ENCODE peak calls at places on chromosomes 6 and 20, in four cellular contexts. F is SK-N-SH, G is K562, A is HepG2. W is an unnamed sample.

GRCh38 chr6:169724554-169725269 is 412 bp upstream of the PHF10 start:
- DNase-seq in F (peak), A (peak), G (peak), W (no peak)

GRCh38 chr20:62707981-62708521 is 585 bp upstream of the NTSR1 start:
- DNase-seq in A (no peak), F (peak), G (no peak), W (no peak)

GRCh38 chr6:100134703-100135102 is 140.7 kb upstream of the MCHR2 start:
- DNase-seq in G (no peak), A (no peak), F (no peak), W (no peak)

GRCh38 chr6:134669531-134669930 is 280.4 kb downstream of the ALDH8A1 start:
- DNase-seq in F (no peak), A (no peak), G (no peak), W (no peak)

GRCh38 chr6:133707456-133707855 is 181.5 kb upstream of the TCF21 start:
- DNase-seq in G (no peak), F (no peak), A (no peak), W (peak)

GRCh38 chr6:30544666-30545272 is 11.5 kb downstream of the GNL1 start:
- DNase-seq in F (peak), G (peak), A (peak), W (no peak)

GRCh38 chr6:62283828-62284411 is 2.1 kb downstream of the KHDRBS2 start:
- DNase-seq in A (peak), F (peak), G (peak), W (no peak)

GRCh38 chr20:45892049-45892816 is 1.1 kb downstream of the CTSA start:
- DNase-seq in A (peak), G (peak), F (peak), W (no peak)

GRCh38 chr6:121838842-121839241 is 403.4 kb downstream of the GJA1 start:
- DNase-seq in F (no peak), G (no peak), A (no peak), W (no peak)

GRCh38 chr20:46351357-46352058 is 43.2 kb upstream of the CDH22 start:
- DNase-seq in F (no peak), G (no peak), A (no peak), W (no peak)

GRCh38 chr20:49552007-49552406 is 15.9 kb downstream of the PTGIS start:
- DNase-seq in F (no peak), G (no peak), A (no peak), W (no peak)

GRCh38 chr6:12343122-12343439 is 52.9 kb downstream of the EDN1 start:
- DNase-seq in F (no peak), A (no peak), G (no peak), W (no peak)

GRCh38 chr6:114997813-114998292 is 655.0 kb upstream of the HS3ST5 start:
- DNase-seq in F (no peak), A (peak), G (no peak), W (peak)

GRCh38 chr6:158387578-158387977 is 75.3 kb downstream of the TULP4 start:
- DNase-seq in F (no peak), A (no peak), G (no peak), W (no peak)

GRCh38 chr20:46192376-46192944 is 74.3 kb downstream of the CD40 start:
- DNase-seq in G (no peak), A (no peak), F (peak), W (no peak)

GRCh38 chr20:49701313-49701731 is 12.4 kb downstream of the B4GALT5 start:
- DNase-seq in G (no peak), F (peak), A (no peak), W (no peak)

GRCh38 chr20:63337786-63338420 is 23.2 kb downstream of the CHRNA4 start:
- DNase-seq in F (no peak), G (no peak), A (no peak), W (no peak)

GRCh38 chr6:79868098-79868722 is 79.1 kb downstream of the ELOVL4 start:
- DNase-seq in F (peak), G (peak), A (peak), W (peak)

GRCh38 chr6:159935065-159935464 is 33.8 kb upstream of the IGF2R start:
- DNase-seq in G (no peak), A (no peak), F (no peak), W (no peak)

GRCh38 chr6:168107191-168107940 is 28.4 kb upstream of the FRMD1 start:
- DNase-seq in G (no peak), A (no peak), F (peak), W (no peak)

GRCh38 chr6:146305098-146305497 is 238.5 kb upstream of the RAB32 start:
- DNase-seq in F (no peak), G (no peak), A (no peak), W (no peak)

GRCh38 chr6:158284340-158285210 is 27.7 kb upstream of the TULP4 start:
- DNase-seq in A (no peak), G (no peak), F (no peak), W (no peak)

GRCh38 chr6:2085657-2086056 is 159.7 kb downstream of the GMDS start:
- DNase-seq in A (no peak), F (no peak), G (no peak), W (no peak)

GRCh38 chr6:127466416-127466815 is 7.2 kb upstream of the KIAA0408 start:
- DNase-seq in G (no peak), F (no peak), A (no peak), W (no peak)

GRCh38 chr6:113668712-113669408 is 188.3 kb upstream of the MARCKS start:
- DNase-seq in G (no peak), F (no peak), A (peak), W (no peak)
- TF ChIP-seq POLR2AphosphoS5 in G (no peak), F (no peak), A (no peak), W (no peak)

GRCh38 chr6:137122612-137123011 is 50.8 kb downstream of the IL22RA2 start:
- DNase-seq in G (no peak), A (no peak), F (no peak), W (no peak)
- TF ChIP-seq SMC3 in G (no peak), A (no peak), F (no peak), W (no peak)

GRCh38 chr6:113630365-113630737 is 226.8 kb upstream of the MARCKS start:
- DNase-seq in A (no peak), G (no peak), F (no peak), W (no peak)

GRCh38 chr6:113631616-113632015 is 225.5 kb upstream of the MARCKS start:
- DNase-seq in F (no peak), G (no peak), A (no peak), W (no peak)

GRCh38 chr6:113630738-113631535 is 226.2 kb upstream of the MARCKS start:
- DNase-seq in A (no peak), G (no peak), F (no peak), W (peak)

GRCh38 chr6:113633638-113634037 is 223.5 kb upstream of the MARCKS start:
- DNase-seq in F (no peak), A (no peak), G (no peak), W (no peak)

DNA sequence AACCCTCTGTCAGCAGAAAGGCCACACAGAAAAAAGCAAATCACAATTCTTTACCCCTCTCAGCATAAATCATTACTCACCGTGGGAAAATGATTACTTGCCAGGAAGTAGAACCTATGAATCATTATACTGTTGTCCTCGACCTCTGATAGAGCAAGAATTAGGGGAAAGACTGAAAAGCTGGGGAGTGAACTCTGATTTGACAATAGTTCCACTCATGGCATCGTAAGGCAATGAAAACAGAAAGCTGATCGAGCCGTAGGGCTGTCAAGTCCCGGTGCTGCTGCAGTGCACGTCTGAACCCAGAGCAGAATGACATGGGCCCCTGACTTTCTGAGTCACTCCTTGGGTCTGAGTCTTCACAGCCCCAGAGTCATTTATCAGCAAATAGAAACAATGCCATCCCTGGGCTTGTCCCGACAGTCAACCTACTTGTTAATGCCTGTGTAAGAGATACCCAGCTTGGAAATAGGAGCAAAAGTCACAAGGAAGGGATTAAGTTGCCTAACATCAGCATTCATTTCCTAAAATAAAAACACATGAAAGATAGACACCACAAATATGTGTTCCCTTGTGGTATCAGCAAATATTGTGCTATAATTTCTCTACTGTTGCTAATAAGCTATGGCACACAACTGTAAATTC is 224.8 kb upstream of the MARCKS start:
- DNase-seq in G (no peak), F (no peak), A (peak), W (peak)
- TF ChIP-seq POLR2AphosphoS5 in G (no peak), F (peak), A (no peak), W (peak)

DNA sequence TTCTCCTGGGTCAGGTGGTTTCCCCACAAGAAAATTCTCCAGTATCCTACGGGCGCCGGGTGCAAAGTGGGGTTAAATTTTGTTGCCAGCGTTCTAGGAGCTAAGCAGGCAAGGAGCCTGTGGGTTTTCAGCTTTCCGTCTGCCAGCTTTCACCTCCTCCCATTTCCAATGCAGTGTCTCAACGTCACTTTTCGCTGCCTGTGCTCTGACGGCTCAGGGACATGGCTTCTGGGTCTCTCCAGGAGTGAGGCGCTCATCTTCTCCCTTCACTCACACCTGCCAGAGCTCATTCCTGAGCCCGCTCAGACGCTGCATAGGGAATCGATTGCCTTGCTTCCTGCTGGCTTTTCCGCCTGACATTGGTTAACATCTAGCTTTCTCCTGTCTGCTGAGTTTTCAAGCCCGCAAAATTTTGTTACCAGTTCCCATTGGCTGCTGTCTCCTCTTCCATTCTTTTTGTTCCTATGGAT is 7.3 kb upstream of the NAA20 start:
- DNase-seq in F (no peak), G (no peak), A (peak), W (no peak)
- TF ChIP-seq SMC3 in F (no peak), G (no peak), A (peak), W (no peak)

GRCh38 chr6:19465760-19466159 is 371.4 kb upstream of the ID4 start:
- DNase-seq in G (no peak), A (no peak), F (no peak), W (no peak)
- TF ChIP-seq POLR2AphosphoS5 in G (no peak), A (no peak), F (no peak), W (no peak)

GRCh38 chr6:156402628-156403027 is 374.6 kb upstream of the ARID1B start:
- DNase-seq in G (no peak), A (no peak), F (no peak), W (no peak)

GRCh38 chr6:156406099-156406498 is 371.1 kb upstream of the ARID1B start:
- DNase-seq in A (no peak), G (no peak), F (no peak), W (no peak)

GRCh38 chr6:156407334-156407733 is 369.8 kb upstream of the ARID1B start:
- DNase-seq in F (no peak), A (no peak), G (no peak), W (no peak)

GRCh38 chr6:156410649-156411048 is 366.5 kb upstream of the ARID1B start:
- DNase-seq in F (no peak), G (no peak), A (no peak), W (no peak)

DNA sequence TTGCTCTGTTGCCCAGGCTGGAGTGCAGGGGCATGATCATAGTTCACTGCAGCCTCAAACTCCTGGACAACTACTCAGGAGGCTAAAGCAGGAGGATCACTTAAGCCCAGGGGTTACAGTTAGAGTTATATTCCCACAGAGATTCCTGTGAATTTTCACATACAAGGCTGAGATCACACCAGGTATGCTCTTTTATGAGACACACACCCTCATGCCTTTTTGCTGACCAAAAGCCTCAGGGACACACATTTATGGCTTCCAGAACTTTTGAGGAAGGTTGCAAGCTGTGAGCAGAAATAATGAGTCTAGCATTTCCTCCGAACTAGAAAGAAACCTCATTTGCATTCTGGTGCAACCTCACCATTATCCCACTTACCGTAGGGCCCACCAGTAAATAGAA is 370.5 kb upstream of the ARID1B start:
- DNase-seq in A (no peak), G (no peak), F (no peak), W (no peak)
- TF ChIP-seq SMC3 in A (no peak), G (no peak), F (no peak), W (no peak)

DNA sequence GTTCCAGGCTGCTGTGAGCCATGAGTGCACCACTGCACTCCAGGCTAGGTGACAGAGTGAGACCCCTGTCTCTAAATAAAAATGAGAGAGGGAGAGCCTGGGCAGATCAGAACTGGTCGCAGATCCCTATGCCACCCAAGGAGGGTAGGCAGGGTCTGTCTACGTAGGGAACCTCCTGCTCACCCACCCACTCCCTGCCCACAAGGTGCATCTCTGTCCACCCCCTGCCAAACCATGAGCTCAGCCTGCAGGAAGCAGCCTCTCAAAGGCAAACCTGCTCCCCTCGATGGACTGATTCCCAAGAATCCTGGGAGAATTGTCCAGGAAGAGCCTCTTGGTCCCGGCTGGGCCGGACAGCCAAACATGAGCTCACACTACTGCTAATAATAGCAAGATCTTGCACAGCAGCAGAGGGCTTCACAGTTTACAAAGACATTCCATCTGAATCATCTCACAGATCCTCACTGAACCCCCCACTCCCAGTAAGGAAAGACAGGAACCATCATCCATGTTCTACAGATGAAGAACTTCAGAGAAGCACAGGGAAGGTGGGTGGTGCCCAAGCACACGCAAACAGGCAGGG is 27.8 kb upstream of the TLDC2 start:
- DNase-seq in F (no peak), G (no peak), A (no peak), W (no peak)
- TF ChIP-seq POLR2AphosphoS5 in F (no peak), G (no peak), A (no peak), W (no peak)

W was measured in GM12878.